ENCODE peak calls at places on chromosomes 11 and 22, in seven cellular contexts. A, B, P, L, K, E and Y are unnamed samples.

GRCh38 chr11:63939351-63939920 is 634 bp downstream of the NAA40 start:
- DNase-seq in A (no peak), B (no peak), P (no peak), L (peak), K (no peak), E (no peak), Y (no peak)

GRCh38 chr11:28110839-28111235 is 2.6 kb downstream of the METTL15 start:
- DNase-seq in A (no peak), B (no peak), P (no peak), L (no peak), K (no peak), E (no peak), Y (peak)

GRCh38 chr22:36439481-36440271 is 41.8 kb downstream of the TXN2 start:
- DNase-seq in A (no peak), B (no peak), P (no peak), L (peak), K (no peak), E (no peak), Y (peak)

GRCh38 chr11:68993546-68993945 is 12.8 kb upstream of the MRGPRD start:
- DNase-seq in A (no peak), B (no peak), P (no peak), L (no peak), K (no peak), E (no peak), Y (no peak)

GRCh38 chr11:14312736-14313438 is 46.1 kb downstream of the RRAS2 start:
- DNase-seq in A (no peak), B (no peak), P (no peak), L (no peak), K (no peak), E (no peak), Y (no peak)

GRCh38 chr11:131592734-131593133 is 222.3 kb downstream of the NTM start:
- DNase-seq in A (peak), B (no peak), P (no peak), L (no peak), K (no peak), E (no peak), Y (no peak)

GRCh38 chr11:96426356-96427103 is 36.7 kb downstream of the JRKL start:
- DNase-seq in A (no peak), B (no peak), P (no peak), L (peak), K (no peak), E (no peak), Y (peak)

GRCh38 chr11:47149781-47150180 is 26.9 kb downstream of the ARFGAP2 start:
- DNase-seq in A (no peak), B (no peak), P (no peak), L (peak), K (no peak), E (no peak), Y (peak)

GRCh38 chr11:14907411-14908213 is 15.6 kb upstream of the CYP2R1 start:
- DNase-seq in A (peak), B (peak), P (peak), L (peak), K (peak), E (peak), Y (peak)

GRCh38 chr11:12531681-12532080 is 142.5 kb upstream of the TEAD1 start:
- DNase-seq in A (no peak), B (no peak), P (no peak), L (no peak), K (no peak), E (no peak), Y (no peak)

GRCh38 chr11:122756417-122756816 is 81.9 kb upstream of the CRTAM start:
- DNase-seq in A (no peak), B (peak), P (peak), L (no peak), K (no peak), E (no peak), Y (no peak)

GRCh38 chr11:39346043-39346442 is 2113.4 kb downstream of the LRRC4C start:
- DNase-seq in A (no peak), B (no peak), P (no peak), L (no peak), K (no peak), E (no peak), Y (no peak)

GRCh38 chr22:42977574-42977973 is 37.4 kb downstream of the PACSIN2 start:
- DNase-seq in A (no peak), B (no peak), P (no peak), L (no peak), K (no peak), E (no peak), Y (no peak)